ENCODE peak calls at places on chromosome 17, in five cellular contexts. U, W, Q, G and P are unnamed samples. For H3K9me3, the result is how much of the 10 kb centered on the place peaks cover.

GRCh38 chr17:81519284-81520020 is 6.9 kb upstream of the ACTG1 start:
- DNase-seq in U (peak), W (peak), Q (no peak), G (peak), P (peak)

GRCh38 chr17:59355030-59355694 is 23.7 kb downstream of the YPEL2 start:
- DNase-seq in U (no peak), W (no peak), Q (no peak), G (no peak), P (peak)

GRCh38 chr17:13704333-13704732 is 102.6 kb upstream of the HS3ST3A1 start:
- DNase-seq in U (no peak), W (no peak), Q (no peak), G (no peak), P (no peak)

GRCh38 chr17:37088913-37089312 is 140.2 kb downstream of the AATF start:
- DNase-seq in U (no peak), W (no peak), Q (no peak), G (peak), P (no peak)

GRCh38 chr17:67620636-67621035 is 97.1 kb upstream of the NOL11 start:
- DNase-seq in U (no peak), W (no peak), Q (no peak), G (no peak), P (no peak)

GRCh38 chr17:56785396-56785795 is 48.3 kb downstream of the C17orf67 start:
- DNase-seq in U (no peak), W (no peak), Q (no peak), G (no peak), P (no peak)

GRCh38 chr17:38868095-38868967 is 1.5 kb upstream of the LASP1 start:
- DNase-seq in U (peak), W (no peak), Q (no peak), G (peak), P (no peak)

GRCh38 chr17:43092891-43093290 is 32.3 kb downstream of the BRCA1 start:
- DNase-seq in U (no peak), W (no peak), Q (no peak), G (no peak), P (no peak)

GRCh38 chr17:73313526-73314127 is 1.8 kb upstream of the CDC42EP4 start:
- DNase-seq in U (no peak), W (no peak), Q (no peak), G (no peak), P (no peak)

GRCh38 chr17:4054446-4054845 is 88.4 kb downstream of the ZZEF1 start:
- DNase-seq in U (no peak), W (no peak), Q (no peak), G (no peak), P (no peak)

GRCh38 chr17:78664476-78665384 is 87.5 kb upstream of the DNAH17 start:
- DNase-seq in U (no peak), W (no peak), Q (no peak), G (no peak), P (no peak)

GRCh38 chr17:79686476-79686875 is 44.3 kb upstream of the ENPP7 start:
- DNase-seq in U (no peak), W (no peak), Q (no peak), G (no peak), P (no peak)

GRCh38 chr17:79695293-79696158 is 35.2 kb upstream of the ENPP7 start:
- DNase-seq in U (no peak), W (no peak), Q (no peak), G (no peak), P (no peak)

GRCh38 chr17:79691931-79692330 is 38.8 kb upstream of the ENPP7 start:
- DNase-seq in U (peak), W (no peak), Q (no peak), G (no peak), P (no peak)

GRCh38 chr17:79693419-79693818 is 37.3 kb upstream of the ENPP7 start:
- DNase-seq in U (no peak), W (no peak), Q (no peak), G (no peak), P (no peak)

DNA sequence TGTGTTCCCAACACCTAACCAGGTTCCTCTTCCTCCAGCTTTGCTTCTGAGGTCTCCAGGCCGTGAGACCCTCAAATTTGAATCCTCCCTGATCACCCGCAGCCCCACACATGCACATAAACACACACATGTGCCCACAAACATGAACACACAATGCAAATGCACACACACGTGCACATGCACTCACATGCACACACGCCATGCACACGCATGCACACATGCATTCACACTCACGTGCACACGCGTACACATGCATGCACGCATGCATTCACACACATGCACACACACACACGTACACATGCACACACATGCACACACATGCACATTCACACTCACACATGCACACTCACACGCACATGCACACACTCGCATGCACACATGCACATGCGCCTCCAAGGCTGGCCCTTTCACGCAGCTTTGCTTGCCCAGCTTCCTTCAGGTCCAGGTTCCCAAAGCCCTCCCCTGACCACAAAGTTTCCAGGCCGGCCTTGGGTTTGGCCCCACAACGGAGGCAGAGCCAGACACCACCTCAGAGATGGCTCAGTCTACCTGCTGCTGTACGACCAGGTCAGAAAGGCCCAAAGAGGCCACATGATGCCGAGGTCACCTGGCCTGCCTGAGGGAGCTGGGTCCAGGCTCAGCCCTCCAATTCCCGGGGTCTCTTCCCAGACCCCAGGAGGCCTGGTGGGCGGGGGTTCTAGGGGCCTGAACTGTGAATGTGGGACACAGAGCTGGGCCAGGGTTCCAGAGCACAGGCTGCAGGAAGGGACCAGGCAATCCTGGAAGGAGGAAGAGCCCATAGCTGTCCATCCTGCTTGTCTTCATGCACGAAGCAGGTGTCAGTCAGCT is 39.5 kb upstream of the ENPP7 start:
- DNase-seq in U (no peak), W (no peak), Q (no peak), G (no peak), P (no peak)
- H3K9me3 ChIP-seq in U (under half), W (under half), Q (under half), G (under half), P (under half)

GRCh38 chr17:22460461-22461063 is 768.2 kb downstream of the KCNJ18 start:
- DNase-seq in U (no peak), W (no peak), Q (no peak), G (no peak), P (no peak)
- H3K9me3 ChIP-seq in U (under half), W (under half), Q (under half), G (under half), P (under half)

DNA sequence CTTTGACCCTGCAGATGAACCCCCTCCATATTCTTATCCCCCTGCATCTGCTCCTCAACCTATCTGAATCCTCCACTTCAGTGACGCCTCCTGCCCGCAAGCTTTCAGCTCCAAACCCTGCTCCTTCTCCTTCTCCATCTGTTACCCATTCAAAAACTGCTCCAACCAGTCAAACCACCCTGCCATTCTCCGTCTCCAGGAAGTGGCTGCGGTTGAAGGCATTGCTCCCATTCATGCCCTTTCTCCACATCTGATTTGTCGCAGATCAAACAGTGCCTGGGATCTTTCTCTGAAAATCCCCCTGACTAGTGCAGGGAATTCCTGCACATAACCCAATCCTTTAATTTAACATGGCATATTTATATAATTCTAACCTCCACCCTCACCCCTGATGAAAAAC is 56.2 kb downstream of the SLFN5 start:
- DNase-seq in U (no peak), W (no peak), Q (no peak), G (no peak), P (no peak)
- H3K9me3 ChIP-seq in U (under half), W (under half), Q (under half), G (under half), P (under half)

DNA sequence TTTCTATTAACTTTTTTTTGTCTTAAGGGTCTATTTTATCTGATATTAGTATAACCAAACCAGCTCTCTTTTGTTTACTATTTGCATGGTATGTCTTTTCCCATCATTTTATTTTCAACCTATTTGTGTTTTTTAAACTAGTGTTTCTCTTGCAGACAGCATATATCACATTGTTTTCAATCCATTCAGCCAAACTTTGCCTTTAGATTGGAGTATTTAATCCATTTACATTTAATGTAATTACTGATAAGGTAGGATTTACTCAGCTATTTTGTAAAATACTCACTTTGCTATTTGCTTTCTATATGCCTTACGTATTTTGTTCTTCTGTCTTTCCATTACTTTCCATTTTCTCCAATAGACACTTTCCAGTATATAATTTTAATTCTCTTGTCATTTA is 108.0 kb upstream of the NACA2 start:
- DNase-seq in U (no peak), W (no peak), Q (no peak), G (no peak), P (no peak)
- H3K9me3 ChIP-seq in U (under half), W (under half), Q (under half), G (under half), P (under half)

GRCh38 chr17:82950525-82951102 is 110.8 kb upstream of the ZNF750 start:
- DNase-seq in U (peak), W (no peak), Q (no peak), G (no peak), P (peak)
- H3K9me3 ChIP-seq in U (under half), W (under half), Q (under half), G (under half), P (under half)

DNA sequence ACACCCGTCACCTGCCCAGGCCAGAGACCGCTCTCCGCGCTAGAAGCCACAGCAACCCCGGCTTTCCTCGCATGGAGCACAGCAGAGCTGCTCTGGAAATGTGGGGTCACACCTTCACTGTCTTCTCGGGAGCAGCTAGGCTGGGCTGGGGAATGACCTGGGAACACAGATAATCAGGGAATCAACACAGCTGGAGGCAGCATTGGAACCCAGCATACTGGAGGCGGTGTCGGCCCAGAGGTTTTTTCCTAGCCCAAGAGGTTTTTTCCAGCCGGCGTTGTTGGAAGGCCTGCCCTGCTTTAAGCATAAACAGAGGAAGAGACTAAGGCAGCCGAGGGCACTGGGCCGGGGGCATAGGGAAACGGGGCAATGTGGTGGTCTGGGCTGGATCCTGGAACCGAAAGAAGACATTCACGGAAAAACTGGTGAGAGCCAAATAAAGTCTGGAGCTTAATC is 808 bp upstream of the PLD6 start:
- DNase-seq in U (no peak), W (no peak), Q (no peak), G (no peak), P (no peak)
- H3K9me3 ChIP-seq in U (under half), W (under half), Q (under half), G (under half), P (under half)

DNA sequence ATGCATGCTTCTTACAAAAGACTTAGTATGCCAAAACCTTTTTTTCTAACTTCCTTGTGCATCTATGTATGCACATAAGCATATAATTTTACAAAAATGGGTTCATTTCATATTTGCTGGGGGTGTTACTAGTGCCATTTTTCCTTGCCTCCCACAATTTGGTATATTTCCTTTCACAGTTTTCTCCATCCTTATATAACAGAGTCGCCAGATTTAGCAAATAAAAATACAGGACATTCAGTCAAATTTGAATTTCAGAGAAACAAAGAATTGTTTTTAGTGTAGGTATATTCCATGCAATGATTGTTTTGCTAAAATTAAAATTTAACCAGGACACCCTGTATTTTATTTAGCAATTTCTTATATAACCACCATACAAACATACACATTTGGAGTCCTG is 4.0 kb upstream of the FBXO39 start:
- DNase-seq in U (no peak), W (no peak), Q (no peak), G (no peak), P (no peak)
- H3K9me3 ChIP-seq in U (under half), W (under half), Q (under half), G (under half), P (under half)

GRCh38 chr17:61695779-61696337 is 104.8 kb upstream of the NACA2 start:
- DNase-seq in U (no peak), W (no peak), Q (no peak), G (no peak), P (no peak)

GRCh38 chr17:61699694-61700093 is 108.7 kb upstream of the NACA2 start:
- DNase-seq in U (no peak), W (no peak), Q (no peak), G (no peak), P (no peak)

GRCh38 chr17:61701334-61701733 is 110.3 kb upstream of the NACA2 start:
- DNase-seq in U (no peak), W (no peak), Q (no peak), G (no peak), P (no peak)

GRCh38 chr17:61700252-61700651 is 109.2 kb upstream of the NACA2 start:
- DNase-seq in U (no peak), W (no peak), Q (no peak), G (no peak), P (no peak)

GRCh38 chr17:61698244-61698643 is 107.2 kb upstream of the NACA2 start:
- DNase-seq in U (no peak), W (no peak), Q (no peak), G (no peak), P (no peak)
- H3K9me3 ChIP-seq in U (under half), W (under half), Q (under half), G (under half), P (under half)